ENCODE peak calls at places on chromosome 1, in seven cellular contexts. One of them, this sample, is unnamed.

GRCh38 chr1:92136316-92136715 is 56.2 kb downstream of the BTBD8 start:
- DNase-seq in GM13976: no peak
- DNase-seq in heart left ventricle: no peak
- DNase-seq in tibial nerve: no peak
- DNase-seq in endothelial cell of umbilical vein: peak; percentile 21
- DNase-seq in AG09309: no peak
- DNase-seq in uterus: no peak
- DNase-seq in this sample: no peak

GRCh38 chr1:213201380-213202155 is 150.5 kb downstream of the RPS6KC1 start:
- DNase-seq in GM13976: no peak
- DNase-seq in heart left ventricle: no peak
- DNase-seq in tibial nerve: no peak
- DNase-seq in endothelial cell of umbilical vein: no peak
- DNase-seq in AG09309: no peak
- DNase-seq in uterus: no peak
- DNase-seq in this sample: no peak

GRCh38 chr1:148263906-148264255 is 111.8 kb upstream of the NBPF11 start:
- DNase-seq in GM13976: no peak
- DNase-seq in heart left ventricle: no peak
- DNase-seq in tibial nerve: no peak
- DNase-seq in endothelial cell of umbilical vein: no peak
- DNase-seq in AG09309: no peak
- DNase-seq in uterus: no peak
- DNase-seq in this sample: no peak

GRCh38 chr1:183685112-183685713 is 32.1 kb upstream of the APOBEC4 start:
- DNase-seq in GM13976: peak; percentile 59
- DNase-seq in heart left ventricle: no peak
- DNase-seq in tibial nerve: peak; percentile 29
- DNase-seq in endothelial cell of umbilical vein: peak; percentile 63
- DNase-seq in AG09309: no peak
- DNase-seq in uterus: no peak
- DNase-seq in this sample: no peak

GRCh38 chr1:154839691-154840090 is 30.4 kb downstream of the KCNN3 start:
- DNase-seq in GM13976: no peak
- DNase-seq in heart left ventricle: no peak
- DNase-seq in tibial nerve: no peak
- DNase-seq in endothelial cell of umbilical vein: no peak
- DNase-seq in AG09309: no peak
- DNase-seq in uterus: no peak
- DNase-seq in this sample: no peak

GRCh38 chr1:161834967-161835366 is 68.8 kb downstream of the ATF6 start:
- DNase-seq in GM13976: no peak
- DNase-seq in heart left ventricle: no peak
- DNase-seq in tibial nerve: no peak
- DNase-seq in endothelial cell of umbilical vein: no peak
- DNase-seq in AG09309: no peak
- DNase-seq in uterus: no peak
- DNase-seq in this sample: no peak

GRCh38 chr1:94927405-94928175 is 680 bp upstream of the CNN3 start:
- DNase-seq in GM13976: no peak
- DNase-seq in heart left ventricle: no peak
- DNase-seq in tibial nerve: peak; percentile 39
- DNase-seq in endothelial cell of umbilical vein: no peak
- DNase-seq in AG09309: no peak
- DNase-seq in uterus: no peak
- DNase-seq in this sample: no peak

GRCh38 chr1:41683681-41684500 is 199.4 kb upstream of the EDN2 start:
- DNase-seq in GM13976: no peak
- DNase-seq in heart left ventricle: peak; percentile 41
- DNase-seq in tibial nerve: no peak
- DNase-seq in endothelial cell of umbilical vein: peak; percentile 44
- DNase-seq in AG09309: no peak
- DNase-seq in uterus: no peak
- DNase-seq in this sample: no peak

GRCh38 chr1:230812568-230812967 is 55.8 kb downstream of the C1orf198 start:
- DNase-seq in GM13976: no peak
- DNase-seq in heart left ventricle: no peak
- DNase-seq in tibial nerve: no peak
- DNase-seq in endothelial cell of umbilical vein: no peak
- DNase-seq in AG09309: no peak
- DNase-seq in uterus: no peak
- DNase-seq in this sample: no peak

GRCh38 chr1:30744060-30744756 is 13.4 kb downstream of the LAPTM5 start:
- DNase-seq in GM13976: peak; percentile 60
- DNase-seq in heart left ventricle: no peak
- DNase-seq in tibial nerve: no peak
- DNase-seq in endothelial cell of umbilical vein: no peak
- DNase-seq in AG09309: no peak
- DNase-seq in uterus: no peak
- DNase-seq in this sample: no peak

GRCh38 chr1:2808831-2809605 is 7.5 kb upstream of the TTC34 start:
- DNase-seq in GM13976: no peak
- DNase-seq in heart left ventricle: no peak
- DNase-seq in tibial nerve: no peak
- DNase-seq in endothelial cell of umbilical vein: no peak
- DNase-seq in AG09309: no peak
- DNase-seq in uterus: no peak
- DNase-seq in this sample: no peak

GRCh38 chr1:19156676-19157075 is 53.4 kb downstream of the UBR4 start:
- DNase-seq in GM13976: no peak
- DNase-seq in heart left ventricle: peak; percentile 64
- DNase-seq in tibial nerve: peak; percentile 42
- DNase-seq in endothelial cell of umbilical vein: peak; percentile 97
- DNase-seq in AG09309: no peak
- DNase-seq in uterus: no peak
- DNase-seq in this sample: no peak

GRCh38 chr1:58844176-58844575 is 60.3 kb upstream of the JUN start:
- DNase-seq in GM13976: no peak
- DNase-seq in heart left ventricle: no peak
- DNase-seq in tibial nerve: no peak
- DNase-seq in endothelial cell of umbilical vein: no peak
- DNase-seq in AG09309: peak; percentile 14
- DNase-seq in uterus: no peak
- DNase-seq in this sample: no peak

GRCh38 chr1:7526867-7527732 is 244.0 kb upstream of the VAMP3 start:
- DNase-seq in GM13976: no peak
- DNase-seq in heart left ventricle: no peak
- DNase-seq in tibial nerve: no peak
- DNase-seq in endothelial cell of umbilical vein: no peak
- DNase-seq in AG09309: no peak
- DNase-seq in uterus: no peak
- DNase-seq in this sample: no peak

GRCh38 chr1:89104147-89104546 is 21.8 kb downstream of the GBP2 start:
- DNase-seq in GM13976: no peak
- DNase-seq in heart left ventricle: no peak
- DNase-seq in tibial nerve: no peak
- DNase-seq in endothelial cell of umbilical vein: no peak
- DNase-seq in AG09309: no peak
- DNase-seq in uterus: no peak
- DNase-seq in this sample: no peak

GRCh38 chr1:84600796-84601195 is 26.6 kb upstream of the CTBS start:
- DNase-seq in GM13976: no peak
- DNase-seq in heart left ventricle: no peak
- DNase-seq in tibial nerve: no peak
- DNase-seq in endothelial cell of umbilical vein: peak; percentile 61
- DNase-seq in AG09309: no peak
- DNase-seq in uterus: no peak
- DNase-seq in this sample: no peak

GRCh38 chr1:64823691-64824476 is 79.0 kb downstream of the RAVER2 start:
- DNase-seq in GM13976: peak; percentile 57
- DNase-seq in heart left ventricle: peak; percentile 34
- DNase-seq in tibial nerve: peak; percentile 91
- DNase-seq in endothelial cell of umbilical vein: peak; percentile 81
- DNase-seq in AG09309: peak; percentile 46
- DNase-seq in uterus: peak; percentile 53
- DNase-seq in this sample: peak; percentile 67

GRCh38 chr1:39788758-39789570 is at the start of gene BMP8B:
- DNase-seq in GM13976: peak; percentile 86
- DNase-seq in heart left ventricle: peak; percentile 44
- DNase-seq in tibial nerve: peak; percentile 33
- DNase-seq in endothelial cell of umbilical vein: no peak
- DNase-seq in AG09309: no peak
- DNase-seq in uterus: no peak
- DNase-seq in this sample: no peak

GRCh38 chr1:117367769-117368059 is 465 bp downstream of the MAN1A2 start:
- DNase-seq in GM13976: no peak
- DNase-seq in heart left ventricle: no peak
- DNase-seq in tibial nerve: no peak
- DNase-seq in endothelial cell of umbilical vein: no peak
- DNase-seq in AG09309: no peak
- DNase-seq in uterus: no peak
- DNase-seq in this sample: no peak

GRCh38 chr1:62295921-62296451 is 23.2 kb downstream of the KANK4 start:
- DNase-seq in GM13976: no peak
- DNase-seq in heart left ventricle: no peak
- DNase-seq in tibial nerve: no peak
- DNase-seq in endothelial cell of umbilical vein: no peak
- DNase-seq in AG09309: peak; percentile 21
- DNase-seq in uterus: no peak
- DNase-seq in this sample: no peak

GRCh38 chr1:209653915-209654351 is 1.7 kb upstream of the LAMB3 start:
- DNase-seq in GM13976: no peak
- DNase-seq in heart left ventricle: no peak
- DNase-seq in tibial nerve: no peak
- DNase-seq in endothelial cell of umbilical vein: no peak
- DNase-seq in AG09309: no peak
- DNase-seq in uterus: no peak
- DNase-seq in this sample: no peak

GRCh38 chr1:118963456-118964430 is 24.4 kb downstream of the TBX15 start:
- DNase-seq in GM13976: no peak
- DNase-seq in heart left ventricle: no peak
- DNase-seq in tibial nerve: peak; percentile 71
- DNase-seq in endothelial cell of umbilical vein: no peak
- DNase-seq in AG09309: peak; percentile 90
- DNase-seq in uterus: no peak
- DNase-seq in this sample: no peak

DNA sequence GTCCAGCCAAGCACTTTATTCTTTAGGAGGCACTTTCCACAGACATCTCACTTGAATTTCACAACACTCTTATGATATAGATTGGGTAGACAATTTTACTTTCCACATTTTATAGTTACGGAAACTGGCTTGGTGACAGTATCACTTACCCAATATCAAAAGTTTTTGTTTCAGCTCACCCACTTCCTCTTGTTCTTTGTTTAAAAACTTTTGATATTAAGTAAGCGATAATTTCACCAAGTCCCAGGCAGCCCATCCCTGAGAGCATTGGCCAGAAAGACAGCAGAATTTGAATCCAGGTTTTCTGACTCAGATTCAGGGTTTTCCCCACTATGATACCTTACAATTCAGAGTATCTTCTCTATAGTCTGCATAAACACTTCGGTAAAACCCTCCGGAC is 60.0 kb downstream of the LRIG2 start:
- DNase-seq in GM13976: no peak
- DNase-seq in heart left ventricle: no peak
- DNase-seq in tibial nerve: no peak
- DNase-seq in endothelial cell of umbilical vein: no peak
- DNase-seq in AG09309: no peak
- DNase-seq in uterus: no peak
- DNase-seq in this sample: no peak
- TF ChIP-seq CTCF in GM13976: no peak
- TF ChIP-seq CTCF in heart left ventricle: no peak
- TF ChIP-seq CTCF in tibial nerve: no peak
- TF ChIP-seq CTCF in endothelial cell of umbilical vein: no peak
- TF ChIP-seq CTCF in AG09309: no peak
- TF ChIP-seq CTCF in uterus: no peak
- TF ChIP-seq CTCF in this sample: no peak

GRCh38 chr1:171142451-171143121 is 42.5 kb upstream of the FMO2 start:
- DNase-seq in GM13976: no peak
- DNase-seq in heart left ventricle: peak; percentile 33
- DNase-seq in tibial nerve: peak; percentile 44
- DNase-seq in endothelial cell of umbilical vein: no peak
- DNase-seq in AG09309: peak; percentile 33
- DNase-seq in uterus: peak; percentile 36
- DNase-seq in this sample: no peak
- TF ChIP-seq CTCF in GM13976: no peak
- TF ChIP-seq CTCF in heart left ventricle: no peak
- TF ChIP-seq CTCF in tibial nerve: no peak
- TF ChIP-seq CTCF in endothelial cell of umbilical vein: no peak
- TF ChIP-seq CTCF in AG09309: no peak
- TF ChIP-seq CTCF in uterus: no peak
- TF ChIP-seq CTCF in this sample: no peak

GRCh38 chr1:236175642-236176336 is 33.5 kb downstream of the GPR137B start:
- DNase-seq in GM13976: peak; percentile 55
- DNase-seq in heart left ventricle: no peak
- DNase-seq in tibial nerve: no peak
- DNase-seq in endothelial cell of umbilical vein: no peak
- DNase-seq in AG09309: no peak
- DNase-seq in uterus: no peak
- DNase-seq in this sample: no peak

GRCh38 chr1:236181059-236181458 is 38.7 kb downstream of the GPR137B start:
- DNase-seq in GM13976: no peak
- DNase-seq in heart left ventricle: no peak
- DNase-seq in tibial nerve: no peak
- DNase-seq in endothelial cell of umbilical vein: no peak
- DNase-seq in AG09309: no peak
- DNase-seq in uterus: no peak
- DNase-seq in this sample: no peak

GRCh38 chr1:236176337-236177336 is 34.3 kb downstream of the GPR137B start:
- DNase-seq in GM13976: no peak
- DNase-seq in heart left ventricle: no peak
- DNase-seq in tibial nerve: no peak
- DNase-seq in endothelial cell of umbilical vein: no peak
- DNase-seq in AG09309: no peak
- DNase-seq in uterus: no peak
- DNase-seq in this sample: no peak

GRCh38 chr1:236179634-236180033 is 37.3 kb downstream of the GPR137B start:
- DNase-seq in GM13976: no peak
- DNase-seq in heart left ventricle: no peak
- DNase-seq in tibial nerve: no peak
- DNase-seq in endothelial cell of umbilical vein: no peak
- DNase-seq in AG09309: no peak
- DNase-seq in uterus: no peak
- DNase-seq in this sample: no peak
- TF ChIP-seq CTCF in GM13976: no peak
- TF ChIP-seq CTCF in heart left ventricle: no peak
- TF ChIP-seq CTCF in tibial nerve: no peak
- TF ChIP-seq CTCF in endothelial cell of umbilical vein: no peak
- TF ChIP-seq CTCF in AG09309: no peak
- TF ChIP-seq CTCF in uterus: no peak
- TF ChIP-seq CTCF in this sample: no peak

GRCh38 chr1:114820392-114820791 is 34.3 kb upstream of the SYCP1 start:
- DNase-seq in GM13976: no peak
- DNase-seq in heart left ventricle: no peak
- DNase-seq in tibial nerve: no peak
- DNase-seq in endothelial cell of umbilical vein: no peak
- DNase-seq in AG09309: no peak
- DNase-seq in uterus: no peak
- DNase-seq in this sample: no peak

GRCh38 chr1:114821978-114822377 is 32.7 kb upstream of the SYCP1 start:
- DNase-seq in GM13976: no peak
- DNase-seq in heart left ventricle: no peak
- DNase-seq in tibial nerve: no peak
- DNase-seq in endothelial cell of umbilical vein: no peak
- DNase-seq in AG09309: no peak
- DNase-seq in uterus: no peak
- DNase-seq in this sample: no peak

DNA sequence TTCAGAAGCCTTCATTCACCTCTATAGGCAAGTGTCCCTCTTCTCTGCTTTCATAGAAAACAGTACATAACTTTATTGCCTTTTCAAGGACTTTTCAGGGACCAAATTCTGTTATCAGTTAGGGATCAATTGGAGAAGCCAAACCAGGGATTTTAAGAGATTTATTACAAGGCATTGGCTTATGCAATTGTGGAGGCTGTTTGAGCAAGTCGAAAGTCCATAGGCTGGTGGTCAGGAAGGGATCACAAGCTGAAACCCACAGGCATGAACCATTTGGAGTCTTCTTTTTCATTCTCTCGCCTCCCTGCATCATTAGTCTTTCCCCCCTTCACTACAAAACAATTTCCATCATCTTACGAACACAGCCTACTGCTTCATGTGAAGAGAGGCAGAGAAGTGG is 34.8 kb upstream of the SYCP1 start:
- DNase-seq in GM13976: no peak
- DNase-seq in heart left ventricle: no peak
- DNase-seq in tibial nerve: no peak
- DNase-seq in endothelial cell of umbilical vein: no peak
- DNase-seq in AG09309: no peak
- DNase-seq in uterus: no peak
- DNase-seq in this sample: no peak
- TF ChIP-seq CTCF in GM13976: no peak
- TF ChIP-seq CTCF in heart left ventricle: no peak
- TF ChIP-seq CTCF in tibial nerve: no peak
- TF ChIP-seq CTCF in endothelial cell of umbilical vein: no peak
- TF ChIP-seq CTCF in AG09309: no peak
- TF ChIP-seq CTCF in uterus: no peak
- TF ChIP-seq CTCF in this sample: no peak

This sample was measured in mesothelial cell of epicardium.